ENCODE peak calls at places on chromosome 14, in five cellular contexts. One of them, this sample, is unnamed.

GRCh38 chr14:90999299-90999698 is 61.1 kb downstream of the RPS6KA5 start:
- DNase-seq in activated CD4-positive, alpha-beta memory T cell treated with anti-CD3 and anti-CD28 coated beads for 36 hours: no peak
- DNase-seq in DMS153: no peak
- DNase-seq in AG20443: no peak
- DNase-seq in GM04503: no peak
- DNase-seq in this sample: no peak

GRCh38 chr14:100532916-100533630 is 54.1 kb downstream of the BEGAIN start:
- DNase-seq in DMS153: no peak
- DNase-seq in activated CD4-positive, alpha-beta memory T cell treated with anti-CD3 and anti-CD28 coated beads for 36 hours: peak; percentile 4
- DNase-seq in AG20443: peak; percentile 62
- DNase-seq in GM04503: no peak
- DNase-seq in this sample: no peak

GRCh38 chr14:70268760-70269159 is 80.0 kb upstream of the SLC8A3 start:
- DNase-seq in AG20443: no peak
- DNase-seq in GM04503: no peak
- DNase-seq in activated CD4-positive, alpha-beta memory T cell treated with anti-CD3 and anti-CD28 coated beads for 36 hours: no peak
- DNase-seq in DMS153: no peak
- DNase-seq in this sample: no peak

GRCh38 chr14:91925727-91926121 is 21.8 kb downstream of the FBLN5 start:
- DNase-seq in AG20443: no peak
- DNase-seq in DMS153: no peak
- DNase-seq in activated CD4-positive, alpha-beta memory T cell treated with anti-CD3 and anti-CD28 coated beads for 36 hours: no peak
- DNase-seq in GM04503: no peak
- DNase-seq in this sample: no peak

GRCh38 chr14:34324363-34324795 is 137.7 kb downstream of the SPTSSA start:
- DNase-seq in activated CD4-positive, alpha-beta memory T cell treated with anti-CD3 and anti-CD28 coated beads for 36 hours: no peak
- DNase-seq in DMS153: peak; percentile 12
- DNase-seq in AG20443: peak; percentile 40
- DNase-seq in GM04503: no peak
- DNase-seq in this sample: peak; percentile 62

GRCh38 chr14:75200451-75200850 is 24.0 kb upstream of the TMED10 start:
- DNase-seq in GM04503: no peak
- DNase-seq in DMS153: peak; percentile 97
- DNase-seq in activated CD4-positive, alpha-beta memory T cell treated with anti-CD3 and anti-CD28 coated beads for 36 hours: no peak
- DNase-seq in AG20443: no peak
- DNase-seq in this sample: no peak

GRCh38 chr14:92586001-92586947 is 72.7 kb downstream of the RIN3 start:
- DNase-seq in AG20443: peak; percentile 79
- DNase-seq in DMS153: no peak
- DNase-seq in activated CD4-positive, alpha-beta memory T cell treated with anti-CD3 and anti-CD28 coated beads for 36 hours: peak; percentile 34
- DNase-seq in GM04503: peak; percentile 99
- DNase-seq in this sample: no peak

GRCh38 chr14:75521415-75522199 is 662 bp upstream of the BATF start:
- DNase-seq in AG20443: no peak
- DNase-seq in DMS153: no peak
- DNase-seq in GM04503: no peak
- DNase-seq in activated CD4-positive, alpha-beta memory T cell treated with anti-CD3 and anti-CD28 coated beads for 36 hours: no peak
- DNase-seq in this sample: no peak

GRCh38 chr14:92964124-92965109 is 41.5 kb downstream of the CHGA start:
- DNase-seq in DMS153: no peak
- DNase-seq in AG20443: no peak
- DNase-seq in GM04503: no peak
- DNase-seq in activated CD4-positive, alpha-beta memory T cell treated with anti-CD3 and anti-CD28 coated beads for 36 hours: no peak
- DNase-seq in this sample: no peak